ENCODE peak calls at places on chromosomes 1 and 21, in four cellular contexts. T is PC-3, H is HAP-1, N is amygdala. Y is an unnamed sample.

GRCh38 chr1:204357551-204357950 is 2.2 kb downstream of the PLEKHA6 start:
- DNase-seq in H (no peak), N (peak; percentile 22), T (no peak), Y (no peak)

GRCh38 chr21:42694751-42695150 is 41.3 kb downstream of the PDE9A start:
- DNase-seq in N (no peak), T (no peak), H (no peak), Y (no peak)

GRCh38 chr1:114100148-114100547 is 53.5 kb downstream of the SYT6 start:
- DNase-seq in H (no peak), T (no peak), N (no peak), Y (no peak)

GRCh38 chr1:27388337-27389005 is 4.0 kb upstream of the GPR3 start:
- DNase-seq in H (peak; percentile 81), N (no peak), T (peak; percentile 85), Y (peak; percentile 79)

GRCh38 chr1:221456918-221457317 is 285.0 kb downstream of the DUSP10 start:
- DNase-seq in N (no peak), T (no peak), H (no peak), Y (no peak)

GRCh38 chr1:55526716-55527115 is 311.6 kb upstream of the USP24 start:
- DNase-seq in H (no peak), N (no peak), T (no peak), Y (no peak)

GRCh38 chr1:230158422-230159291 is 91.6 kb downstream of the GALNT2 start:
- DNase-seq in T (peak; percentile 91), N (no peak), H (peak; percentile 70), Y (no peak)

GRCh38 chr1:198337886-198338285 is 181.1 kb downstream of the NEK7 start:
- DNase-seq in T (no peak), H (no peak), N (no peak), Y (no peak)

Y was measured in ureter.